ENCODE peak calls at places on chromosome 13, in eight cellular contexts. V is glutamatergic neuron, D is AG10803, A is WTC11, F is A549, I is pancreas, Z is dorsolateral prefrontal cortex, U is D721Med. C is an unnamed sample.

GRCh38 chr13:44710576-44710975 is 134.4 kb upstream of the TSC22D1 start:
- DNase-seq in U (no peak), Z (no peak), A (no peak), F (peak; percentile 32), V (no peak), D (peak; percentile 81), I (no peak), C (no peak)

GRCh38 chr13:101399365-101399764 is 16.9 kb downstream of the NALCN start:
- DNase-seq in F (no peak), U (no peak), Z (no peak), I (no peak), D (no peak), A (no peak), V (no peak), C (no peak)

GRCh38 chr13:113532156-113532806 is 41.8 kb upstream of the DCUN1D2 start:
- DNase-seq in U (no peak), D (no peak), V (no peak), A (peak; percentile 70), Z (no peak), F (no peak), I (no peak), C (peak; percentile 72)

GRCh38 chr13:101612736-101613135 is 160.3 kb downstream of the ITGBL1 start:
- DNase-seq in Z (no peak), A (no peak), I (no peak), V (no peak), D (no peak), F (no peak), U (no peak), C (no peak)

GRCh38 chr13:33728271-33729037 is 89.5 kb upstream of the RFC3 start:
- DNase-seq in D (peak; percentile 8), I (no peak), Z (no peak), U (no peak), A (no peak), V (no peak), F (no peak), C (no peak)

GRCh38 chr13:107348471-107348870 is 780.5 kb upstream of the ARGLU1 start:
- DNase-seq in A (no peak), F (no peak), D (no peak), V (no peak), I (no peak), Z (no peak), U (no peak), C (no peak)

GRCh38 chr13:102729560-102730275 is 34.9 kb upstream of the METTL21C start:
- DNase-seq in A (no peak), V (no peak), Z (no peak), U (no peak), I (no peak), D (no peak), F (peak; percentile 2), C (no peak)

GRCh38 chr13:109781384-109782065 is 4.9 kb downstream of the IRS2 start:
- DNase-seq in F (no peak), U (no peak), A (no peak), D (peak; percentile 42), Z (no peak), I (no peak), V (no peak), C (no peak)

GRCh38 chr13:43682698-43683097 is 104.1 kb downstream of the ENOX1 start:
- DNase-seq in D (no peak), A (no peak), I (no peak), Z (no peak), F (no peak), U (no peak), V (no peak), C (no peak)

GRCh38 chr13:23889598-23890224 is 511 bp upstream of the MIPEP start:
- DNase-seq in F (no peak), I (no peak), V (no peak), Z (no peak), A (no peak), U (no peak), D (peak; percentile 22), C (no peak)

GRCh38 chr13:41544824-41545707 is 87.7 kb downstream of the RGCC start:
- DNase-seq in A (no peak), F (no peak), U (no peak), Z (no peak), I (no peak), V (no peak), D (peak; percentile 31), C (no peak)

GRCh38 chr13:44329909-44330545 is 43.6 kb upstream of the SERP2 start:
- DNase-seq in F (no peak), Z (no peak), A (no peak), D (no peak), I (no peak), U (no peak), V (no peak), C (no peak)

GRCh38 chr13:21548577-21548976 is 55.4 kb downstream of the MICU2 start:
- DNase-seq in U (no peak), I (no peak), V (no peak), Z (no peak), A (no peak), D (no peak), F (no peak), C (no peak)

GRCh38 chr13:45446181-45446580 is 18.6 kb upstream of the COG3 start:
- DNase-seq in D (peak; percentile 75), I (no peak), F (no peak), U (no peak), Z (no peak), A (no peak), V (no peak), C (no peak)

GRCh38 chr13:114143806-114144605 is 11.6 kb upstream of the RASA3 start:
- DNase-seq in I (peak; percentile 81), F (peak; percentile 60), A (peak; percentile 59), Z (no peak), V (peak; percentile 69), U (no peak), D (no peak), C (peak; percentile 85)

GRCh38 chr13:65990684-65991083 is 1239.5 kb downstream of the PCDH9 start:
- DNase-seq in U (no peak), D (no peak), V (no peak), I (no peak), A (no peak), Z (no peak), F (no peak), C (no peak)

DNA sequence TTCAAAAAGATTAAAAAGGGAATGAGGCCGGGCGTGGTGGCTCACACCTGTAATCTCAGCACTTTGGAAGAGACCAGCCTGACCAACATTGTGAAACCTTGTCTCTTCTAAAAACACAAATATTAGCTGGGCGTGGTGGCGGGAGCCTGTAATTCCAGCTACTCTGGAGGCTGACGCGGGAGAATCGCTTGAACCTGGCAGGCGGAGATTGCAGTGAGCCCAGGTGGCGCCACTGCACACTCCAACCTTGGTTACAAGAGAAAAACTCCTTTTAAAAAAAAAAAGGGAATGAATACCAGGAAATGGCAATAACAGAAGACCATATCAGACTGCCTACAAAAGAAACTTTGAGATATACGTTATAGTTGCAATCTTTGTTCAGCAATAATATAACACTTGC is 1244.5 kb downstream of the PCDH9 start:
- DNase-seq in V (peak; percentile 24), F (no peak), Z (no peak), D (no peak), A (peak; percentile 55), U (no peak), I (no peak), C (no peak)
- TF ChIP-seq CTCF in V (no peak), F (no peak), Z (no peak), D (no peak), A (no peak), U (no peak), I (no peak), C (peak; percentile 32)

GRCh38 chr13:51249767-51250741 is 27.9 kb downstream of the FAM124A start:
- DNase-seq in I (no peak), V (no peak), U (no peak), A (no peak), Z (no peak), D (no peak), F (peak; percentile 52), C (no peak)
- TF ChIP-seq CTCF in I (no peak), V (peak; percentile 67), U (peak; percentile 38), A (peak; percentile 34), Z (peak; percentile 33), D (peak; percentile 41), F (peak; percentile 6), C (peak; percentile 62)

GRCh38 chr13:96817336-96817941 is 176.8 kb downstream of the OXGR1 start:
- DNase-seq in V (no peak), I (no peak), D (peak; percentile 5), U (no peak), Z (no peak), A (no peak), F (no peak), C (no peak)
- TF ChIP-seq CTCF in V (peak; percentile 76), I (peak; percentile 17), D (peak; percentile 58), U (peak; percentile 39), Z (peak; percentile 58), A (peak; percentile 46), F (peak; percentile 34), C (peak; percentile 85)

GRCh38 chr13:99653526-99653925 is 152.3 kb downstream of the TM9SF2 start:
- DNase-seq in U (no peak), D (no peak), Z (no peak), F (no peak), A (no peak), I (no peak), V (no peak), C (no peak)

GRCh38 chr13:99651016-99651415 is 149.7 kb downstream of the TM9SF2 start:
- DNase-seq in I (no peak), A (no peak), D (no peak), V (no peak), Z (no peak), F (no peak), U (no peak), C (no peak)

GRCh38 chr13:99652901-99653300 is 151.6 kb downstream of the TM9SF2 start:
- DNase-seq in V (no peak), I (no peak), U (no peak), D (no peak), Z (no peak), F (no peak), A (no peak), C (no peak)

GRCh38 chr13:99650410-99650809 is 149.1 kb downstream of the TM9SF2 start:
- DNase-seq in A (no peak), F (no peak), I (no peak), V (no peak), D (no peak), U (no peak), Z (no peak), C (no peak)

DNA sequence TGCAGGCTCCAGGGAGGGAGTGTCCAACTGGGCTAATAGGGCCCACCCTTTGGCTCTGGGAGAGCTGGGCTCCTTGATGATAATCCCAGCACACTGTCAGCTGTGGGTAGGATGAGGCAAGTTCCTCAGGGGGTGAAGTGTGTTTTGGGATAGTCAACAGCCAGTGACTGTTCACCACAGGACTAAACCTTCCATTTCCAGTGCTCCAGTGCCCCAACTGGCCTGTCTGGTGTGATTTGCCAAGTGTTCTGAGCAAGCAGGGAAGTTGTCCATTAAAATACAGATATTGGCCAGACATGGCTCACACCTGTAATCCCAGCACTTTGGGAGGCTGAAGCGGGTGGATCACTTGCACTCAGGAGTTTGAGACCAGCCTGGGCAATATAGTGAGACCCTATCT is 150.9 kb downstream of the TM9SF2 start:
- DNase-seq in V (no peak), Z (no peak), U (no peak), F (no peak), D (no peak), I (no peak), A (no peak), C (no peak)
- TF ChIP-seq CTCF in V (no peak), Z (no peak), U (no peak), F (no peak), D (no peak), I (no peak), A (no peak), C (no peak)

C was measured in chondrocyte.